ENCODE peak calls at places on chromosome 12, in seven cellular contexts. One of them, this sample, is unnamed. For H3K36me3, the result is how much of the 10 kb centered on the place peaks cover.

GRCh38 chr12:88181881-88182280 is 39.8 kb downstream of the TMTC3 start:
- DNase-seq in right lobe of liver: no peak
- DNase-seq in psoas muscle: no peak
- DNase-seq in astrocyte: no peak
- DNase-seq in CD4-positive, alpha-beta memory T cell: no peak
- DNase-seq in CD8-positive, alpha-beta memory T cell: no peak
- DNase-seq in uterus: no peak
- DNase-seq in this sample: no peak

GRCh38 chr12:25845415-25845814 is 113.1 kb upstream of the RASSF8 start:
- DNase-seq in right lobe of liver: no peak
- DNase-seq in psoas muscle: no peak
- DNase-seq in astrocyte: no peak
- DNase-seq in CD4-positive, alpha-beta memory T cell: no peak
- DNase-seq in CD8-positive, alpha-beta memory T cell: no peak
- DNase-seq in uterus: no peak
- DNase-seq in this sample: no peak

GRCh38 chr12:100229876-100230275 is 29.3 kb downstream of the ACTR6 start:
- DNase-seq in right lobe of liver: no peak
- DNase-seq in psoas muscle: no peak
- DNase-seq in astrocyte: no peak
- DNase-seq in CD4-positive, alpha-beta memory T cell: no peak
- DNase-seq in CD8-positive, alpha-beta memory T cell: no peak
- DNase-seq in uterus: no peak
- DNase-seq in this sample: no peak

GRCh38 chr12:31759621-31760459 is 31.0 kb upstream of the AMN1 start:
- DNase-seq in right lobe of liver: no peak
- DNase-seq in psoas muscle: no peak
- DNase-seq in astrocyte: no peak
- DNase-seq in CD4-positive, alpha-beta memory T cell: no peak
- DNase-seq in CD8-positive, alpha-beta memory T cell: no peak
- DNase-seq in uterus: no peak
- DNase-seq in this sample: no peak

GRCh38 chr12:107840186-107840585 is 65.7 kb downstream of the ASCL4 start:
- DNase-seq in right lobe of liver: no peak
- DNase-seq in psoas muscle: no peak
- DNase-seq in astrocyte: no peak
- DNase-seq in CD4-positive, alpha-beta memory T cell: no peak
- DNase-seq in CD8-positive, alpha-beta memory T cell: no peak
- DNase-seq in uterus: no peak
- DNase-seq in this sample: no peak

GRCh38 chr12:55996715-55997534 is at the start of gene SUOX:
- DNase-seq in right lobe of liver: peak
- DNase-seq in psoas muscle: peak
- DNase-seq in astrocyte: peak
- DNase-seq in CD4-positive, alpha-beta memory T cell: no peak
- DNase-seq in CD8-positive, alpha-beta memory T cell: no peak
- DNase-seq in uterus: peak
- DNase-seq in this sample: peak

GRCh38 chr12:62631531-62632520 is 165.2 kb downstream of the MON2 start:
- DNase-seq in right lobe of liver: peak
- DNase-seq in psoas muscle: peak
- DNase-seq in astrocyte: peak
- DNase-seq in CD4-positive, alpha-beta memory T cell: no peak
- DNase-seq in CD8-positive, alpha-beta memory T cell: no peak
- DNase-seq in uterus: peak
- DNase-seq in this sample: peak

GRCh38 chr12:57027805-57028153 is 11.4 kb upstream of the TAC3 start:
- DNase-seq in right lobe of liver: no peak
- DNase-seq in psoas muscle: no peak
- DNase-seq in astrocyte: no peak
- DNase-seq in CD4-positive, alpha-beta memory T cell: no peak
- DNase-seq in CD8-positive, alpha-beta memory T cell: no peak
- DNase-seq in uterus: no peak
- DNase-seq in this sample: no peak

GRCh38 chr12:75951399-75952228 is 80.0 kb downstream of the PHLDA1 start:
- DNase-seq in right lobe of liver: no peak
- DNase-seq in psoas muscle: no peak
- DNase-seq in astrocyte: no peak
- DNase-seq in CD4-positive, alpha-beta memory T cell: no peak
- DNase-seq in CD8-positive, alpha-beta memory T cell: no peak
- DNase-seq in uterus: no peak
- DNase-seq in this sample: no peak

GRCh38 chr12:69062838-69063237 is 129.9 kb upstream of the CPM start:
- DNase-seq in right lobe of liver: no peak
- DNase-seq in psoas muscle: no peak
- DNase-seq in astrocyte: no peak
- DNase-seq in CD4-positive, alpha-beta memory T cell: no peak
- DNase-seq in CD8-positive, alpha-beta memory T cell: no peak
- DNase-seq in uterus: no peak
- DNase-seq in this sample: no peak

GRCh38 chr12:107884769-107885694 is 110.5 kb downstream of the ASCL4 start:
- DNase-seq in right lobe of liver: peak
- DNase-seq in psoas muscle: no peak
- DNase-seq in astrocyte: peak
- DNase-seq in CD4-positive, alpha-beta memory T cell: peak
- DNase-seq in CD8-positive, alpha-beta memory T cell: peak
- DNase-seq in uterus: no peak
- DNase-seq in this sample: peak

GRCh38 chr12:104605685-104606084 is 148.9 kb downstream of the CHST11 start:
- DNase-seq in right lobe of liver: peak
- DNase-seq in psoas muscle: peak
- DNase-seq in astrocyte: peak
- DNase-seq in CD4-positive, alpha-beta memory T cell: no peak
- DNase-seq in CD8-positive, alpha-beta memory T cell: no peak
- DNase-seq in uterus: peak
- DNase-seq in this sample: peak

GRCh38 chr12:58841058-58841798 is 79.1 kb downstream of the LRIG3 start:
- DNase-seq in right lobe of liver: no peak
- DNase-seq in psoas muscle: no peak
- DNase-seq in astrocyte: no peak
- DNase-seq in CD4-positive, alpha-beta memory T cell: no peak
- DNase-seq in CD8-positive, alpha-beta memory T cell: no peak
- DNase-seq in uterus: no peak
- DNase-seq in this sample: no peak

GRCh38 chr12:94207467-94208432 is 59.4 kb downstream of the PLXNC1 start:
- DNase-seq in right lobe of liver: no peak
- DNase-seq in psoas muscle: no peak
- DNase-seq in astrocyte: no peak
- DNase-seq in CD4-positive, alpha-beta memory T cell: peak
- DNase-seq in CD8-positive, alpha-beta memory T cell: no peak
- DNase-seq in uterus: no peak
- DNase-seq in this sample: no peak

GRCh38 chr12:47507221-47507620 is 198.6 kb downstream of the RPAP3 start:
- DNase-seq in right lobe of liver: no peak
- DNase-seq in psoas muscle: no peak
- DNase-seq in astrocyte: peak
- DNase-seq in CD4-positive, alpha-beta memory T cell: no peak
- DNase-seq in CD8-positive, alpha-beta memory T cell: no peak
- DNase-seq in uterus: no peak
- DNase-seq in this sample: no peak

GRCh38 chr12:26940820-26941219 is 2.5 kb downstream of the FGFR1OP2 start:
- DNase-seq in right lobe of liver: no peak
- DNase-seq in psoas muscle: no peak
- DNase-seq in astrocyte: peak
- DNase-seq in CD4-positive, alpha-beta memory T cell: peak
- DNase-seq in CD8-positive, alpha-beta memory T cell: no peak
- DNase-seq in uterus: no peak
- DNase-seq in this sample: no peak

DNA sequence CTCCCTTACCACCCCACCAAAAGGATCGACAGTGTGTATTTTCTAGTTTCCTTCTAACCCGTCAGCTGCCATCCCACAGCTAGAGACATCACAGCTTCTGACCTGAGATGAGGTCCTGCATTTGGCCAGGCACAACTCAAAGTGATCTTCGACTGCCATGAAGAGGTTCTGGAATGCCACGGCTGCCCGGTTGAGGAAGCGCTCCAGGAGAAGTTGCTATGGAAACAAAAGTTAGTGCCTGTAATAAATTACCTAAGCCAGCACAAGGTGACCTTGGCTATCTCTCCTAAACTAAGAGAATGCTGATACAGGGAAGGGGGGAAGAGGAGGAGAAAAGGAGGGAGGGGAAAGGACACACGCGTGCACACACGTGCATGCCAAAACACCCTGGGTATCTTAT is 18.2 kb downstream of the SPRING1 start:
- DNase-seq in right lobe of liver: no peak
- DNase-seq in psoas muscle: no peak
- DNase-seq in astrocyte: no peak
- DNase-seq in CD4-positive, alpha-beta memory T cell: no peak
- DNase-seq in CD8-positive, alpha-beta memory T cell: no peak
- DNase-seq in uterus: no peak
- DNase-seq in this sample: no peak
- H3K36me3 ChIP-seq in right lobe of liver: under half
- H3K36me3 ChIP-seq in psoas muscle: under half
- H3K36me3 ChIP-seq in astrocyte: under half
- H3K36me3 ChIP-seq in CD4-positive, alpha-beta memory T cell: half or more
- H3K36me3 ChIP-seq in CD8-positive, alpha-beta memory T cell: under half
- H3K36me3 ChIP-seq in uterus: under half
- H3K36me3 ChIP-seq in this sample: under half

DNA sequence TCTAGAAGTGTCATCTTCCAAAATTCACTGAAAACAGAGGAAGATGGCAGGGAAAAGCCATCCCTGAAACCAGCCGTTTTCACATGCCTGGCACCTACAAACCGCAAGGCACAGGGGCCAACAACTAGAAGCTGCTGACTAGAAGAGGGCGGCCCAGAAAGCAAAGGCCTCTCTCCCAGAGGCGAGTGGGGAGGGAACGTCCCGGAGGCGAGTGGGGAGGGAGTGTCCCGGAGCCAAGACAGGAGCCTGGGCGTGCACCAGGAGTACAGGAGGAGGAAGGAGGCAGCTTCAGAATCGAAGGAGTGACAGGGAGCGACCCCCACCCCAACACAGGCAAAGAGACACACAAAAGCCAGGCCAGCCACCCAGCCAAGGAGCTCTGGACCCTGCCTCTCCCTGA is 21.0 kb downstream of the ANKLE2 start:
- DNase-seq in right lobe of liver: peak
- DNase-seq in psoas muscle: no peak
- DNase-seq in astrocyte: no peak
- DNase-seq in CD4-positive, alpha-beta memory T cell: no peak
- DNase-seq in CD8-positive, alpha-beta memory T cell: no peak
- DNase-seq in uterus: no peak
- DNase-seq in this sample: no peak
- H3K36me3 ChIP-seq in right lobe of liver: under half
- H3K36me3 ChIP-seq in psoas muscle: half or more
- H3K36me3 ChIP-seq in astrocyte: half or more
- H3K36me3 ChIP-seq in CD4-positive, alpha-beta memory T cell: half or more
- H3K36me3 ChIP-seq in CD8-positive, alpha-beta memory T cell: half or more
- H3K36me3 ChIP-seq in uterus: under half
- H3K36me3 ChIP-seq in this sample: half or more

DNA sequence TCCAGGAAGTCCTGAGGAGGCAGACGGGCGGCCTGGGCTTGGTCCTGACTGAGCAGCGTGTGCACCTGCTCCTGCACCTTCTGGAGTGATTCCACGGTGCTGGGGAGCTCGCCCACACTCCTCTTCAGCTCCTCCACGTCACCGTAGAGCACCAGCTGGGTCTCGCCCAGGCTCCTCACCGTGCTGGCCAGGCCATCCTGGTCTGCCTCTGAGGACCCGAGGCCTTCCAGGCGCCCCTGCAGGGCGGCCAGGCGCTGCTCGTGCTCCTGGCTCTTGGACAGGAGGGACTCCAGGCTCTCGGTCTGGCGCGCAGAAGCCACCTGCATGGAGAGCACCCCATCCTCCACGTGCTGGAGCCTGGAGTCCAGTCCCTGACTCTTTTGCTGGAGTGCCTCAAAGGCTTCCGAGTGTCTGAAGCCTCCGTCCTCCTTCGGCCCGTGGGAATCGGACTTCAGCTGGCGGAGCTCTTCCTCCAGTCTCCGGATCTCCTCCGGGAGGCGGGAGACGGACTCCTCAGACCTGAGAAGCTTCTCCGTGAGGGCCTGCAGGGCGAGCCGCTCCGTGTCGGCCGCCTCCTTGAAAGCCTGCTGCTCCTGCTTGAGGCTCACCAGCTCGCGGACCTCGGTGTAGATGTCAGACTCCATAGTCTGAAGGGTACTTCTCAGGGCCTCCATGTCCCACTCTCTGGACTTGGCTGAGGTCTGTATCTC is 8.4 kb downstream of the CKAP4 start:
- DNase-seq in right lobe of liver: no peak
- DNase-seq in psoas muscle: no peak
- DNase-seq in astrocyte: no peak
- DNase-seq in CD4-positive, alpha-beta memory T cell: no peak
- DNase-seq in CD8-positive, alpha-beta memory T cell: no peak
- DNase-seq in uterus: no peak
- DNase-seq in this sample: no peak
- H3K36me3 ChIP-seq in right lobe of liver: under half
- H3K36me3 ChIP-seq in psoas muscle: under half
- H3K36me3 ChIP-seq in astrocyte: under half
- H3K36me3 ChIP-seq in CD4-positive, alpha-beta memory T cell: under half
- H3K36me3 ChIP-seq in CD8-positive, alpha-beta memory T cell: under half
- H3K36me3 ChIP-seq in uterus: under half
- H3K36me3 ChIP-seq in this sample: under half

GRCh38 chr12:6327159-6327558 is 14.7 kb downstream of the TNFRSF1A start:
- DNase-seq in right lobe of liver: no peak
- DNase-seq in psoas muscle: no peak
- DNase-seq in astrocyte: no peak
- DNase-seq in CD4-positive, alpha-beta memory T cell: no peak
- DNase-seq in CD8-positive, alpha-beta memory T cell: no peak
- DNase-seq in uterus: peak
- DNase-seq in this sample: no peak

GRCh38 chr12:6327591-6328041 is 14.3 kb downstream of the TNFRSF1A start:
- DNase-seq in right lobe of liver: no peak
- DNase-seq in psoas muscle: no peak
- DNase-seq in astrocyte: no peak
- DNase-seq in CD4-positive, alpha-beta memory T cell: no peak
- DNase-seq in CD8-positive, alpha-beta memory T cell: no peak
- DNase-seq in uterus: peak
- DNase-seq in this sample: no peak

GRCh38 chr12:6328945-6329692 is 12.8 kb downstream of the TNFRSF1A start:
- DNase-seq in right lobe of liver: no peak
- DNase-seq in psoas muscle: no peak
- DNase-seq in astrocyte: no peak
- DNase-seq in CD4-positive, alpha-beta memory T cell: no peak
- DNase-seq in CD8-positive, alpha-beta memory T cell: no peak
- DNase-seq in uterus: no peak
- DNase-seq in this sample: no peak

GRCh38 chr12:6329693-6330045 is 12.2 kb downstream of the TNFRSF1A start:
- DNase-seq in right lobe of liver: no peak
- DNase-seq in psoas muscle: no peak
- DNase-seq in astrocyte: no peak
- DNase-seq in CD4-positive, alpha-beta memory T cell: no peak
- DNase-seq in CD8-positive, alpha-beta memory T cell: no peak
- DNase-seq in uterus: peak
- DNase-seq in this sample: no peak

DNA sequence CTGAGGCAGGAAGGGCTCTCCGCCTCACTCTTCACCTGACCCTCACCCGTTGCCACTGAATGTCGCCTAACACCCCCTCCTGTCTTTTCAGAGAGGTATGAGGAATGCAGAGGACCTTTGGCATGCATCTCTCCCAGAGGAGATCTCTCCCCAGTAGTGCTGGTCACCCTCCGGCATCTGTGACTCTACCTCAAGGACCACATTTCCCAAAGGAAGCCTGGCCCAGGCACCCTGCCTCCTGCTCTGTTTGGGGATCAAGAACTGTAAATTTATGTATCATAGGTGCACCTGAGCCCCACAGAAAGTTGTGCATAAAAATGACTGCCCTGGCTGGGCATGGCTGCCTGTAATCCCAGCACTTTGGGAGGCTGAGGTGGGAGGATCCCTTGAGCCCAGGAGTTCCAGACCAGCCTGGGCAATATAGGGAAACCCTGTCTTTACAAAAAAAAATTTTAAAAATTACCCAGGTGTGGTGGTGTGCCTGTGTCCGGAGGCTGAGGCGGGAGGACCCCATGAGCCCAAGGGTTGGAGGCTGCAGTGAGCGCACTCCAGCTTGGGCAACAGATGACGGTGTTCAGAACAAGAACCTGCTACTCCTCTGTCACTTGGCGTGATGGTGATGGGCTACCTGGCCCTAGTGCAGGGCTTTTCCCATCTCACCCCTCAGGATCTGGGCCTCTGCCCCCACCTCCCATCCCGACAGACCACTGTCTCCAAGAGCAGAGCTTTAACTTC is 13.7 kb downstream of the TNFRSF1A start:
- DNase-seq in right lobe of liver: no peak
- DNase-seq in psoas muscle: no peak
- DNase-seq in astrocyte: no peak
- DNase-seq in CD4-positive, alpha-beta memory T cell: no peak
- DNase-seq in CD8-positive, alpha-beta memory T cell: no peak
- DNase-seq in uterus: peak
- DNase-seq in this sample: no peak
- H3K36me3 ChIP-seq in right lobe of liver: under half
- H3K36me3 ChIP-seq in psoas muscle: half or more
- H3K36me3 ChIP-seq in astrocyte: under half
- H3K36me3 ChIP-seq in CD4-positive, alpha-beta memory T cell: half or more
- H3K36me3 ChIP-seq in CD8-positive, alpha-beta memory T cell: under half
- H3K36me3 ChIP-seq in uterus: under half
- H3K36me3 ChIP-seq in this sample: under half